ENCODE peak calls at places on chromosomes 4 and X, in eight cellular contexts. O is GM12878, R is A549, F is adipocyte, Y is tibial nerve, E is mammary epithelial cell, L is right cardiac atrium, X is hepatocyte. Z is an unnamed sample. For H3K4me1 and H3K9me3, the result is how much of the 10 kb centered on the place peaks cover.

GRCh38 chr4:26344901-26345300 is 24.1 kb downstream of the RBPJ start:
- DNase-seq in O (no peak), E (no peak), X (no peak), R (no peak), F (no peak), L (no peak), Y (no peak), Z (no peak)

GRCh38 chrX:7074135-7074907 is 73.2 kb upstream of the STS start:
- DNase-seq in Y (no peak), X (no peak), F (no peak), O (no peak), E (peak), R (no peak), L (no peak), Z (no peak)

GRCh38 chr4:75087865-75088264 is 154.9 kb downstream of the PARM1 start:
- DNase-seq in F (no peak), X (no peak), L (no peak), O (no peak), E (no peak), Y (no peak), R (no peak), Z (no peak)

GRCh38 chrX:13750204-13750603 is 15.7 kb downstream of the OFD1 start:
- DNase-seq in Y (no peak), R (peak), X (peak), O (no peak), L (no peak), E (peak), F (peak), Z (no peak)

GRCh38 chrX:120309873-120310730 is 1.2 kb downstream of the TMEM255A start:
- DNase-seq in Y (no peak), L (no peak), E (no peak), F (peak), R (peak), O (no peak), X (peak), Z (no peak)

GRCh38 chr4:183337833-183338232 is 15.6 kb upstream of the CLDN24 start:
- DNase-seq in R (no peak), X (no peak), F (no peak), L (no peak), E (peak), Y (no peak), O (no peak), Z (no peak)

GRCh38 chr4:135371137-135371536 is 1169.5 kb upstream of the PABPC4L start:
- DNase-seq in X (no peak), O (no peak), R (no peak), Y (no peak), F (no peak), E (no peak), L (no peak), Z (no peak)

GRCh38 chr4:38177792-38178665 is 217.8 kb downstream of the PTTG2 start:
- DNase-seq in R (no peak), E (no peak), O (no peak), L (peak), X (no peak), Y (peak), F (no peak), Z (no peak)

GRCh38 chrX:109632906-109633504 is 8.0 kb upstream of the KCNE5 start:
- DNase-seq in F (peak), E (no peak), O (no peak), Y (no peak), X (peak), L (no peak), R (peak), Z (peak)

GRCh38 chr4:63529581-63529980 is 879.7 kb downstream of the TECRL start:
- DNase-seq in F (no peak), R (no peak), E (no peak), L (no peak), O (no peak), Y (no peak), X (no peak), Z (no peak)

GRCh38 chrX:2547746-2548145 is 47.0 kb upstream of the DHRSX start:
- DNase-seq in F (no peak), X (no peak), E (no peak), O (no peak), R (no peak), L (no peak), Y (no peak), Z (no peak)

GRCh38 chr4:17463606-17464005 is 48.3 kb downstream of the QDPR start:
- DNase-seq in Y (no peak), L (no peak), F (no peak), E (no peak), O (no peak), X (no peak), R (no peak), Z (no peak)

GRCh38 chr4:121690001-121690400 is 6.8 kb downstream of the ANXA5 start:
- DNase-seq in Y (no peak), L (no peak), R (no peak), E (peak), O (no peak), F (peak), X (no peak), Z (no peak)

GRCh38 chr4:15130441-15130840 is 128.2 kb downstream of the CPEB2 start:
- DNase-seq in X (no peak), O (no peak), Y (no peak), L (no peak), F (no peak), R (no peak), E (no peak), Z (no peak)

GRCh38 chrX:14351889-14352288 is 177.4 kb upstream of the GLRA2 start:
- DNase-seq in F (no peak), R (no peak), O (no peak), E (no peak), Y (no peak), L (no peak), X (no peak), Z (no peak)

GRCh38 chr4:118765399-118765798 is 70.5 kb downstream of the SEC24D start:
- DNase-seq in L (no peak), X (peak), Y (peak), E (peak), O (no peak), F (peak), R (peak), Z (no peak)

GRCh38 chr4:185115827-185116232 is 27.2 kb upstream of the SLC25A4 start:
- DNase-seq in L (peak), F (peak), O (no peak), R (peak), Y (no peak), E (no peak), X (peak), Z (no peak)

GRCh38 chrX:140918398-140919043 is 83.9 kb upstream of the SPANXB1 start:
- DNase-seq in O (peak), Y (no peak), F (peak), R (peak), E (peak), L (peak), X (peak), Z (peak)

GRCh38 chr4:173318648-173319211 is 15.4 kb downstream of the HMGB2 start:
- DNase-seq in R (peak), E (peak), L (no peak), Y (no peak), F (peak), X (peak), O (no peak), Z (no peak)

DNA sequence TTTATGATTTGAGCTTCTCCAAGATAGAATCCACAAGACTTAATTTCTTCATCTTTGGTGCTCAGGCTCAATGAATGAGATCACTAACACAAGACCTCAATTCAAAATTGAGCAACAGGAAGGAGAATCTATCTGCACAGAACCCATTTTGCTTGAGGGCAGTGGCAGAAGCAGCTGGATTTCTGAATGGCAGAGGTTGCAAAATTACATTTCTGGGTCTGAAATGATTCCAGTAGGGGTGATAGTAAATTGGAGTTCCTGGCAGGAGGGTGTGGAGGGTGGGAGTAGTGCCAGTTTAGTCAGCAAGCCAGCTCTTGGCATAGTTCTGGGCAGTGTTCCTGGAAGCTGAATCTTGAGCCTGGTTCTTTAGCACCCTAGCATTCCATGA is 281.1 kb downstream of the SLC7A11 start:
- DNase-seq in X (peak), Y (no peak), R (peak), O (no peak), F (peak), L (peak), E (peak), Z (no peak)
- H3K4me3 ChIP-seq in X (no peak), Y (no peak), R (no peak), O (no peak), F (no peak), L (no peak), E (no peak), Z (no peak)

GRCh38 chr4:128521156-128521555 is 233.5 kb upstream of the PGRMC2 start:
- DNase-seq in O (no peak), F (peak), L (no peak), Y (no peak), R (no peak), X (no peak), E (no peak), Z (no peak)
- H3K4me1 ChIP-seq in O (under half), F (half or more), L (under half), Y (under half), R (half or more), X (under half), E (under half), Z (under half)

DNA sequence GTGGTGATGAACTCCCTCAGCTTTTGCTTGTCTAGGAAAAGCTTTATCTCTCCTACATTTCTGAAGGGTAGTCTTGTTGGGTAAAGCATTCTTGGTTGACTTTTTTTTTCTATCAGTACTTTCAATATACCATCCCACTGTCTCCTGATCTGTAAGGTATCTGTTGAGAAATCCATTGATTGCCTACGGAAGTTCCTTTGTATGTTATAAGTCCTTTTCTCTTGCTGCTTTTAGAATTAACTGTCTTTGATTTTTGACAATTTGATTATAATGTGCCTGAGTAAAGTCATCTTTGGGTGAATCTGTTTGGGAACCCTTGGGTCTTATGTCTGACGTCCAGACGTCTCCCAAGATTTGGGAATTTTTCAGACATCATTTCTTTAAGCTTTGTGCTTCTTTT is 30.8 kb downstream of the SCLT1 start:
- DNase-seq in R (no peak), L (no peak), E (no peak), Y (no peak), X (no peak), F (no peak), O (no peak), Z (no peak)
- H3K9me3 ChIP-seq in R (under half), L (under half), E (under half), Y (half or more), X (under half), F (under half), O (under half), Z (under half)

GRCh38 chr4:8593268-8594096 is 917 bp downstream of the CPZ start:
- DNase-seq in E (no peak), L (no peak), F (peak), Y (no peak), R (no peak), X (no peak), O (no peak), Z (no peak)

GRCh38 chr4:8591626-8592365 is 769 bp upstream of the CPZ start:
- DNase-seq in F (no peak), Y (no peak), O (no peak), L (no peak), X (no peak), E (no peak), R (no peak), Z (no peak)

GRCh38 chr4:8591114-8591513 is 1.5 kb upstream of the CPZ start:
- DNase-seq in R (no peak), Y (no peak), X (no peak), F (no peak), O (no peak), L (no peak), E (no peak), Z (no peak)

GRCh38 chr4:8594097-8595038 is 1.8 kb downstream of the CPZ start:
- DNase-seq in R (peak), X (peak), E (peak), O (peak), L (peak), Y (peak), F (peak), Z (no peak)

DNA sequence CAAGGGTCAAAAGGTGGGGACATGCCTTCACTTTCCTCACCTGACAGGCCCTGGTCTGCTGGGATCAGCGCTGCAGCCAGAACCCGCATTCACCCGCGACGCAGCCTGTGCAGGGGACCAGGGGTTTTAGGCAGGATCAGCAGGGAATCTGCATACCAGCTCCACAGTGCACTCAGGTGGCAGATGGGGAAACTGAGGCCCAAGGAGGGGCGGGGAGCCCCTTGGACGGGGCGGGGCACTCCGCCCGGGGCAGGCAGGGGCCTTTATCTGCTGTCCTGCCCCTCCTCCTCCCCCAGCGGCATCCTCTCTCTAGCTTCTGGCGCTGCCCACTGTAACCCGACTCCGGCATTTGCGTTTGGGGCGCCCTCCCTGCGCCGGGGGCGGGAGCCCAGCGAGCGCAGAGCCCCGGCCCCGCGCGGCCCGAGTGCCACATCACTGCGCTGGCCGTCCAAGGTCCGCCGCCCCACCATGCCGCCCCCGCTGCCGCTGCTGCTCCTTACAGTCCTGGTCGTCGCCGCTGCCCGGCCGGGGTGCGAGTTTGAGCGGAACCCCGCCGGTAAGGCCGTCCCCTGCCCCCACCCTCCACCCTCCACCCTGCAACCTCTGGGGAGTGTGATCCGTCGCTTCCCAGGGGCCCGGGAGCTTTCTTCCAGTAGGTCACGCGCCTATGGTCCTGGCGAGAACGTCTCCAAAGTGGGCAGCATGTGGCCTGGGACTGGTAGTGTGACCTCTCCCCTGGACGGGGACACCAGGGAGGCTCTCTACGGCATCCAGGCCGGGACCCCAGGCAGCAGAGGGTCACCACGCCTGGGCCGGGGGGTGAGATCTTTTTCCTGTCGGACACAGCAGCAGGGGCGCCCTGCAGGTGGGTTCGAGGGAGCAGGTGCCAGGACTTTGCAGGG is at the start of gene CPZ:
- DNase-seq in L (no peak), F (peak), O (no peak), R (no peak), Y (no peak), X (peak), E (no peak), Z (no peak)
- H3K4me3 ChIP-seq in L (peak), F (peak), O (no peak), R (peak), Y (peak), X (peak), E (no peak), Z (peak)

GRCh38 chr4:80182237-80182866 is 15.0 kb upstream of the PRDM8 start:
- DNase-seq in O (no peak), E (no peak), R (no peak), L (no peak), X (no peak), F (no peak), Y (no peak), Z (no peak)
- H3K4me1 ChIP-seq in O (under half), E (half or more), R (under half), L (under half), X (under half), F (under half), Y (under half), Z (under half)

DNA sequence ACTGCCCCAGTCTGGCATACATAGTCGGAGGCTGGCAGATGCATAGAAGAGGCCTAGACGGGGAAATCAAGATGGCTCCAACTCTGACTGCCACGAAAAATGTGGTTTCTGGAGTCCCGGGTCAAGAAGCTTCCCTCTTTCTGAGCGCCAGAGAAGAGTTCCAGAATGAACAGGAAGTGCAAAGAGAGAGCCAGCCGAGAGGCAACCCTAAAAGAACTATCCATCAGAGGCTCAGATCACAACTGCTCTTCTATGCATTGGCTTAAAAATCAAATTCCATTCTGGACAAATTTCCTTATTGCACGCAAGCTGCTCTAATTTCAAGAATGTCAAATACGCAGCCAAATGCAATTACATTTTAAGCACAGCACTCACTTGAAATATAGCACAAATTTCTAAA is 26.0 kb downstream of the OTUD6A start:
- DNase-seq in F (no peak), X (no peak), E (no peak), O (no peak), R (no peak), Y (no peak), L (no peak), Z (no peak)
- H3K9me3 ChIP-seq in F (under half), X (under half), E (under half), O (under half), R (under half), Y (under half), L (under half), Z (under half)

GRCh38 chr4:47705326-47705981 is 132.4 kb downstream of the CORIN start:
- DNase-seq in F (peak), L (no peak), O (no peak), E (no peak), X (peak), Y (no peak), R (peak), Z (no peak)
- H3K4me3 ChIP-seq in F (no peak), L (peak), O (no peak), E (no peak), X (no peak), Y (no peak), R (no peak), Z (no peak)

Z was measured in iPS DF 6.9.